ENCODE peak calls at places on chromosomes 3 and 15, in five cellular contexts. L is Right ventricle myocardium superior; F is NCI-H1092 treated with DMSO at 0.1 percent for 48 hours; R is stimulated activated CD4-positive, alpha-beta T cell treated with anti-CD3 and anti-CD28 coated beads, Interleukin-15, amount 100 ng/mL, for 1 hour; B is nephron progenitor cell. J is an unnamed sample.

GRCh38 chr3:24521306-24522154 is 26.9 kb upstream of the THRB start:
- DNase-seq in F (peak; percentile 28), B (peak; percentile 66), L (peak; percentile 81), R (no peak), J (no peak)

GRCh38 chr15:63970723-63971426 is 75.4 kb downstream of the DAPK2 start:
- DNase-seq in R (no peak), B (no peak), F (no peak), L (no peak), J (no peak)

GRCh38 chr15:81955709-81956108 is 90.1 kb downstream of the MEX3B start:
- DNase-seq in B (no peak), L (no peak), R (no peak), F (no peak), J (no peak)

GRCh38 chr3:101509811-101510210 is 3.2 kb downstream of the SENP7 start:
- DNase-seq in R (no peak), F (no peak), B (no peak), L (no peak), J (no peak)

GRCh38 chr3:126380011-126380768 is 14.5 kb upstream of the CFAP100 start:
- DNase-seq in R (no peak), L (peak; percentile 31), F (no peak), B (no peak), J (no peak)

GRCh38 chr15:45790325-45790943 is 155.6 kb downstream of the SQOR start:
- DNase-seq in F (peak; percentile 62), B (peak; percentile 30), R (no peak), L (no peak), J (no peak)

GRCh38 chr15:39051931-39052705 is 487.5 kb upstream of the RASGRP1 start:
- DNase-seq in L (no peak), B (no peak), F (no peak), R (no peak), J (no peak)

GRCh38 chr3:197577366-197578074 is 21.8 kb upstream of the BDH1 start:
- DNase-seq in R (no peak), B (no peak), F (no peak), L (no peak), J (no peak)

GRCh38 chr15:101093959-101094358 is 157.9 kb downstream of the CHSY1 start:
- DNase-seq in B (no peak), R (no peak), L (no peak), F (no peak), J (no peak)

GRCh38 chr3:127174715-127175140 is 18.2 kb upstream of the PRR23E start:
- DNase-seq in F (no peak), R (no peak), B (no peak), L (no peak), J (no peak)

GRCh38 chr15:83372434-83372873 is 74.7 kb upstream of the SH3GL3 start:
- DNase-seq in B (no peak), L (no peak), F (no peak), R (no peak), J (no peak)

GRCh38 chr15:60395276-60396011 is 2.3 kb downstream of the ANXA2 start:
- DNase-seq in B (no peak), F (peak; percentile 39), L (no peak), R (no peak), J (no peak)

GRCh38 chr3:56323986-56324420 is 144.3 kb downstream of the ERC2 start:
- DNase-seq in L (no peak), F (no peak), R (no peak), B (no peak), J (no peak)

GRCh38 chr15:99423186-99424130 is 142.3 kb upstream of the MEF2A start:
- DNase-seq in F (no peak), R (no peak), B (no peak), L (peak; percentile 35), J (no peak)

GRCh38 chr15:47725924-47726323 is 8.6 kb downstream of the SEMA6D start:
- DNase-seq in L (peak; percentile 61), B (no peak), R (no peak), F (peak; percentile 72), J (no peak)

GRCh38 chr3:143998266-143998665 is 26.6 kb downstream of the DIPK2A start:
- DNase-seq in B (no peak), R (no peak), F (no peak), L (no peak), J (no peak)

GRCh38 chr15:55250392-55250791 is 39.2 kb downstream of the RAB27A start:
- DNase-seq in B (no peak), R (no peak), F (no peak), L (no peak), J (no peak)

GRCh38 chr3:124607163-124607562 is 123.1 kb upstream of the UMPS start:
- DNase-seq in L (no peak), R (no peak), F (no peak), B (no peak), J (no peak)

GRCh38 chr15:43975326-43975725 is 148.5 kb downstream of the WDR76 start:
- DNase-seq in F (no peak), L (no peak), R (no peak), B (no peak), J (no peak)